ENCODE peak calls at places on chromosomes 5 and 9, in eight cellular contexts. K is ascending aorta; Q is PC-3; P is B cell; I is Peyer's patch; E is activated CD8-positive, alpha-beta T cell treated with anti-CD3 and anti-CD28 coated beads for 36 hours; S is body of pancreas; Y is mammary epithelial cell. B is an unnamed sample.

GRCh38 chr5:174310243-174310642 is 264.7 kb downstream of the NSG2 start:
- DNase-seq in Y (no peak), Q (no peak), S (no peak), K (no peak), E (no peak), P (no peak), I (no peak), B (no peak)

GRCh38 chr5:77333451-77334123 is 123.1 kb downstream of the PDE8B start:
- DNase-seq in S (no peak), Q (no peak), K (no peak), P (no peak), I (no peak), Y (no peak), E (no peak), B (no peak)

GRCh38 chr5:56350595-56351170 is 117.6 kb upstream of the ANKRD55 start:
- DNase-seq in Y (peak), P (no peak), K (no peak), E (no peak), S (peak), I (peak), Q (peak), B (peak)

GRCh38 chr9:19464061-19464763 is 55.4 kb downstream of the ACER2 start:
- DNase-seq in K (no peak), E (no peak), Q (no peak), P (no peak), I (no peak), Y (no peak), S (no peak), B (no peak)

GRCh38 chr5:157612071-157612476 is 36.5 kb upstream of the ADAM19 start:
- DNase-seq in I (no peak), Y (peak), E (no peak), K (no peak), P (no peak), Q (no peak), S (no peak), B (no peak)

GRCh38 chr9:5364294-5364990 is 24.8 kb upstream of the RLN1 start:
- DNase-seq in I (no peak), Q (no peak), S (no peak), E (no peak), P (no peak), K (no peak), Y (peak), B (no peak)

GRCh38 chr5:174337276-174338203 is 292.0 kb downstream of the NSG2 start:
- DNase-seq in S (no peak), P (no peak), Q (no peak), K (no peak), E (no peak), I (no peak), Y (no peak), B (no peak)

GRCh38 chr5:158958048-158958994 is 141.4 kb downstream of the EBF1 start:
- DNase-seq in K (no peak), Y (no peak), I (peak), P (peak), Q (no peak), S (no peak), E (no peak), B (no peak)

GRCh38 chr9:132193227-132194110 is 31.6 kb downstream of the NTNG2 start:
- DNase-seq in K (no peak), Y (no peak), S (no peak), I (no peak), Q (no peak), E (no peak), P (no peak), B (no peak)

GRCh38 chr9:125878241-125878640 is 131.1 kb downstream of the PBX3 start:
- DNase-seq in S (no peak), E (no peak), P (no peak), I (no peak), Y (no peak), K (no peak), Q (no peak), B (peak)

GRCh38 chr9:134950404-134950760 is 32.7 kb upstream of the FCN1 start:
- DNase-seq in K (no peak), S (no peak), E (no peak), I (no peak), Q (no peak), Y (no peak), P (no peak), B (no peak)

GRCh38 chr5:96049398-96050272 is 88.0 kb upstream of the ELL2 start:
- DNase-seq in Q (no peak), K (no peak), I (no peak), P (no peak), E (no peak), Y (peak), S (no peak), B (peak)

GRCh38 chr9:135287627-135288026 is 192.0 kb upstream of the PPP1R26 start:
- DNase-seq in Y (no peak), K (no peak), S (no peak), Q (no peak), E (no peak), I (no peak), P (no peak), B (no peak)

GRCh38 chr5:142896325-142897007 is 126.3 kb downstream of the ARHGAP26 start:
- DNase-seq in P (no peak), S (no peak), Y (peak), K (no peak), E (no peak), I (no peak), Q (peak), B (no peak)

DNA sequence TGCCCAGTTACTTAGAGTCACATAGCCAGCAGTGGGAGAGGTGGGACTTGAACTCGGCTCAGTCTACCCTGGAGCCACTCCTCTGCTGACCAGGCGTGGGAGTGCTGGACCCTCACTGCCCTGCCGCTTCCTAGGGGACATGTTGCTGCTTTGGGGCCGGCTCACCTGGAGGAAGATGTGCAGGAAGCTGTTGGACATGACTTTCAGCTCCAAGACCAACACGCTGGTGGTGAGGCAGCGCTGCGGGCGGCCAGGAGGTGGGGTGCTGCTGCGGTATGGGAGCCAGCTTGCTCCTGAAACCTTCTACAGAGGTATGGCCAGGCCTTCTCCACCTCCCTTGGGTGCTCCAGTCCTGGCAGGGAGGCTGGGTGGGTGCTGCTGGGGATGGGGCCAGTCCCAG is 3.4 kb upstream of the CACFD1 start:
- DNase-seq in P (no peak), Q (no peak), Y (no peak), K (no peak), S (no peak), I (no peak), E (no peak), B (no peak)
- TF ChIP-seq CTCF in P (no peak), Q (peak), Y (no peak), K (no peak), S (no peak), I (no peak), E (no peak), B (peak)

GRCh38 chr9:121703014-121703734 is 51.7 kb downstream of the DAB2IP start:
- DNase-seq in P (no peak), Q (no peak), K (no peak), E (no peak), S (no peak), Y (no peak), I (no peak), B (no peak)
- TF ChIP-seq CTCF in P (no peak), Q (peak), K (no peak), E (no peak), S (peak), Y (peak), I (no peak), B (peak)

GRCh38 chr5:9166202-9167147 is 379.4 kb downstream of the SEMA5A start:
- DNase-seq in Y (no peak), K (no peak), P (no peak), E (no peak), I (no peak), Q (no peak), S (no peak), B (no peak)
- TF ChIP-seq CTCF in Y (peak), K (no peak), P (no peak), E (no peak), I (no peak), Q (no peak), S (no peak), B (no peak)

GRCh38 chr5:8851101-8851500 is 694.8 kb downstream of the SEMA5A start:
- DNase-seq in Y (no peak), K (no peak), I (no peak), Q (peak), S (no peak), P (no peak), E (no peak), B (no peak)
- TF ChIP-seq CTCF in Y (no peak), K (no peak), I (no peak), Q (peak), S (no peak), P (no peak), E (no peak), B (peak)

DNA sequence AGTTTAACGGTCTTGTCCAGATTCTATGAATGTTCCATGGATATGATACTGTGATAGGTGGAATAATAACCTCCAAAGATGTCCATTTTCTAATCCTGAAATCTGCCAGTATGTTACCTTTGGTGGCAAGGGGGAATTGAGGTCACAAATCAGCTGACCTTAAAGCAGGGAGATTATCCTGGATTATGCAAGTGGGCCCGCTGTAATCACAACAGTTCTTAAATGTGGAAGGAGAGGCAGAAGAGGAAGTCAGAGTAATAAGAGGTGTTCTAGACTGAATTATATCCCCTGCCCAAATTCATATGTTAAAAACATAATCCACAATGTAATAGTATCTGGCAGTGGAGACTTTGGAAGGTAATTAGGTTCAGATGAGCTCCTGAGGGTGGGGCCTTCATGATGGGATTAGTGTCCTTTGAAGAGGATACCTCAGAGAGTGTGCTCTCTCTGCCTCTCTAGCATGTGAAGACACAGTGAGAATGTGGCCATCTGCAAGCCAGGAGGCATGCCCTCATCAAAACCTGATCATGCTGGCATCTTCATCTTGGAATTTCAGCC is 47.6 kb upstream of the ZFAND5 start:
- DNase-seq in E (no peak), K (no peak), S (no peak), Y (no peak), I (no peak), Q (no peak), P (no peak), B (no peak)
- TF ChIP-seq CTCF in E (no peak), K (no peak), S (no peak), Y (no peak), I (no peak), Q (no peak), P (no peak), B (no peak)

DNA sequence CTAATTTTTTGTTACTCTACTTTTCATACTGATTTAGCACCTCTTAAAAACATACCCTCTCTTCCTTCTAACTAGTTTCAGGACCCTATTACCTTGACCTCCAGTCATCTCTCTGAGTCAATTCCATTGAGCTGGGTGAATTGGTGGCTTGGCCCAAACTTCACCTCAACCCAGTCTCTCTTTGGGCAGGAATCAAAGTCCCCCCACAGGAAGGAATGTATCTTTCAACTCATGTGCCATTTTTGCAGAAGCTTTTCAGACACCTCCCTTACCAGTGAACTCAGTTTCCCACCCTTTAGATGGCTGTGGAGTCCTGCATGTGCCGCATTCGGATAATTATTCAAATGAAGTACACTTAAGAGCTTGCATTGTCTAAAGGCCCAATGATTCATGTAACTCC is 693.6 kb downstream of the PTPRD start:
- DNase-seq in I (no peak), Y (no peak), Q (no peak), P (no peak), E (no peak), S (no peak), K (no peak), B (no peak)
- TF ChIP-seq CTCF in I (no peak), Y (no peak), Q (no peak), P (no peak), E (no peak), S (no peak), K (no peak), B (no peak)

GRCh38 chr9:69809304-69809863 is 11.2 kb upstream of the CFAP95 start:
- DNase-seq in S (no peak), K (no peak), E (peak), Y (peak), I (no peak), P (no peak), Q (peak), B (no peak)
- TF ChIP-seq CTCF in S (no peak), K (no peak), E (peak), Y (peak), I (no peak), P (no peak), Q (peak), B (peak)

GRCh38 chr9:28801144-28801799 is 1228.0 kb upstream of the C9orf72 start:
- DNase-seq in Q (peak), I (no peak), P (no peak), S (no peak), E (no peak), Y (peak), K (no peak), B (no peak)
- TF ChIP-seq CTCF in Q (no peak), I (no peak), P (no peak), S (no peak), E (no peak), Y (no peak), K (no peak), B (no peak)

GRCh38 chr5:123344819-123345426 is 78.3 kb downstream of the CEP120 start:
- DNase-seq in Y (peak), K (no peak), E (peak), I (no peak), Q (peak), P (no peak), S (no peak), B (peak)
- TF ChIP-seq CTCF in Y (peak), K (peak), E (peak), I (no peak), Q (peak), P (peak), S (peak), B (peak)

GRCh38 chr5:1668141-1668721 is 131.4 kb downstream of the MRPL36 start:
- DNase-seq in Y (no peak), E (peak), I (no peak), Q (no peak), K (no peak), P (peak), S (no peak), B (no peak)

GRCh38 chr5:1665803-1666202 is 133.8 kb downstream of the MRPL36 start:
- DNase-seq in Y (no peak), Q (no peak), K (no peak), E (no peak), S (no peak), I (peak), P (no peak), B (no peak)

GRCh38 chr5:1666221-1666620 is 133.4 kb downstream of the MRPL36 start:
- DNase-seq in K (no peak), Y (no peak), P (no peak), I (no peak), S (no peak), Q (no peak), E (no peak), B (no peak)

GRCh38 chr5:1667648-1668140 is 131.9 kb downstream of the MRPL36 start:
- DNase-seq in S (no peak), P (peak), Q (no peak), I (peak), E (no peak), Y (no peak), K (no peak), B (no peak)

DNA sequence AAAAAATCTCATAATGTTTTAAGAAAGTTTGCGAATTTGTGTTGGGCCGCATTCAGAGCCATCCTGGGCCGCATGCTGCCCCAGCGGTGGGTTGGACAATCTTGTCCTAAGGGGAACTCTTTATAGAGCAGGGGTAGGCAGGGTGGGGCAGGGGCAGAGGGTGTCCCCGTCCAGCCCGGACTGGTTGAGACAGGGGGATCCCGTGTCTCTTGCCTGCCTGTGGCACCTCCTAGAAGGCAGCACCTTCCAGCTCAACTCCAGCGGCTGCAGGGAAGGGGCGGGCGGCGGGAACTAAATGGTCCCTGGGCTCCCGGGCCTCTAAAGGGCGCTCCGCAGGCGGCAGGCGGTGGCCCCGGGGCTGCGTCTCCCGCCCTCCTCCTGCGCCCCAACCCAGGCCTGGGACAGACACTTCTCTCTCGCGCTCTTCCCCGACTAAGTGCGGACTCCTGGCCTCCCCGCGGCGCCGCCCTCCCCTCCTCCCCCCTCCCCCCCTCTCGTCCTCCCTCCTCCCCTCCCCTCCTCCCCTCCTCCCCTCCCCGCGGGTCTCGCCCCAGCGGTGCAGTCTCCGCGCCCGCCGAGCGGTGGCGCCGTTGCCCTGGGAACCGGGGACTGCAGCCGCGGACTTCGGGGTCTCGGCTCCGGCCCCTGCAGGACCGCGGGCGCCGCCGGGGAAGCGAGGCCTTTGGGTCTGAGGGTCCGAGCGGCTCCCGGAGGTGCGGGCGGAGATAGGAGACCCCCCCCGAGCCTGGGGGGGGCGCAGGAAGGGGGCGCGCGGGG is 132.6 kb downstream of the MRPL36 start:
- DNase-seq in S (peak), K (no peak), Y (no peak), E (peak), I (no peak), P (peak), Q (peak), B (no peak)
- TF ChIP-seq CTCF in S (peak), K (no peak), Y (peak), E (peak), I (no peak), P (peak), Q (peak), B (peak)

B was measured in brain microvascular endothelial cell.